ENCODE peak calls at places on chromosomes 1 and 21, in five cellular contexts. R is Panc1; W is tibial nerve; G is CD8-positive, alpha-beta memory T cell; I is CD8-positive, alpha-beta T cell. Y is an unnamed sample.

GRCh38 chr1:15966081-15966955 is 9.6 kb downstream of the ZBTB17 start:
- DNase-seq in R (no peak), G (peak; percentile 63), W (peak; percentile 40), I (peak; percentile 30), Y (no peak)

GRCh38 chr1:69315416-69315815 is 252.3 kb upstream of the LRRC7 start:
- DNase-seq in G (no peak), I (no peak), R (no peak), W (no peak), Y (no peak)

GRCh38 chr1:94541175-94542087 is at the start of gene F3:
- DNase-seq in G (peak; percentile 52), R (no peak), I (peak; percentile 37), W (peak; percentile 85), Y (peak; percentile 77)

GRCh38 chr1:10899490-10900264 is 103.2 kb upstream of the CASZ1 start:
- DNase-seq in W (no peak), I (no peak), R (no peak), G (no peak), Y (no peak)

GRCh38 chr21:33367309-33367973 is 35.8 kb upstream of the IFNGR2 start:
- DNase-seq in W (no peak), G (no peak), I (no peak), R (no peak), Y (no peak)

GRCh38 chr1:75950176-75950575 is 18.0 kb upstream of the ASB17 start:
- DNase-seq in I (no peak), W (no peak), G (no peak), R (no peak), Y (no peak)

GRCh38 chr1:213277036-213277435 is 226.0 kb downstream of the RPS6KC1 start:
- DNase-seq in W (no peak), G (no peak), I (no peak), R (no peak), Y (no peak)

GRCh38 chr1:201551877-201552731 is 13.2 kb downstream of the NAV1 start:
- DNase-seq in I (no peak), R (no peak), W (no peak), G (no peak), Y (no peak)

GRCh38 chr1:28518745-28519341 is 13.0 kb downstream of the RCC1 start:
- DNase-seq in I (no peak), G (peak; percentile 51), R (no peak), W (no peak), Y (no peak)

GRCh38 chr1:228060458-228061190 is 21.9 kb upstream of the ARF1 start:
- DNase-seq in W (no peak), I (no peak), G (peak; percentile 43), R (no peak), Y (no peak)

DNA sequence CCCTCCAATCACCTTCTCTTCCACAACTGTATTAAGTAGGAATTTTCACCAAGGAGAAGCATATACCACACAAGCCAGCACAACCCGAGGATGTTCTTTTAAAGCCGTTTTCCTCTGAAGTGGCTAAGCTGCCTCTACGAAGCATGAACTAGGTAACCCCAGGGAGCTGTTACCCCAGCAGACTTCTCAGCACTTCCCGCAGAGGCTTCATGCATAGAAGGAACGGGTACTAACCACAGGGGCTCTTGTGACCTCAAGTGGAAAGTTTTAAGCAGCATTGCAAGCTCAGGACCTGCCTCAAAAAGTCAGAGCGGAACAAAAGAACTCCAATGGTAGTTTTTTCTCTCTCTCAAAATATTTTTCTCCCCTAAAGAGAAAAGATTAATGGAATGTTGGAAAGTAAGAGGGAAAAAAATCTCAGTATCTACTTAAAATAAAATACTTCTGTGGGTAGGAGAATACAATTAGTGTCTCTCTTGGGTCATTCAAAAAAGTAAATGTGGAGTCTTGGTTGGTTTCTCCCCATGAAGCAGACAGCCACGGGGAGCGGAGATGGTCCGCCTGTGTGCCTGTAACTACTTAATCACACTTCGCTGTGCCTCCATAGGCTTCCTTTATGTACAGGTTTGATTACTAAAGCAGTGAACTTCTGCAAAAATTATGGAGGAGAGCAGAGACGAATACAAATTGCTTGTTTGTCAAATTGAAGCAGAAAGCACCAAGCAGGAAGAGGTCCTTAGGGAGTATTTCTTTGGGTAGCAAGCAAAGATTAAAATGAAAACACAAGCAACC is 40.9 kb downstream of the STX6 start:
- DNase-seq in G (peak; percentile 50), R (no peak), W (no peak), I (peak; percentile 7), Y (no peak)
- H3K36me3 ChIP-seq in G (peaks cover 7% of the 10 kb centered on the region), R (no peaks in the 10 kb centered on the region), W (no peaks in the 10 kb centered on the region), I (peaks cover 15% of the 10 kb centered on the region), Y (no peaks in the 10 kb centered on the region)

DNA sequence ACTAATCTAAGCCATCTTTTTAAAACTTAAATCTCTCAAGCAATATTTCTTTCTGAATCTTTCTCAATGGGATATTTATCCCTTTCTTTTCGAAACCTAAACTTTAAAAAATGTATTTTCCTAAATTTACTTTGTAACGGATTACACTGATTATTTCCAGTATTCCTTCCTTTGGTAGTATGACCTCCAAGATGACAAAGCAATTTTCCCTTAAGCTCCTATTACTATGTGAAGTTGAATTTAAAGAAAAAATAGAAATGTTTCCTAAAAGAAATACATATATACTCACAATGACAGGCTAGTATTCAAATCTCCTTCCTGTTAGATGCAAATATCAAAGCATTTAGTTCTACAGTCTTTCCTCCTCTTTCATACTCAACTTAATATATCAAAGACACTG is 15.8 kb downstream of the SCAF4 start:
- DNase-seq in W (no peak), I (no peak), G (no peak), R (no peak), Y (no peak)
- H3K4me3 ChIP-seq in W (no peak overlapping the region), I (no peak overlapping the region), G (no peak overlapping the region), R (no peak overlapping the region), Y (no peak overlapping the region)

GRCh38 chr1:19340387-19340937 is 28.3 kb downstream of the SLC66A1 start:
- DNase-seq in G (no peak), W (no peak), R (no peak), I (no peak), Y (no peak)
- H3K36me3 ChIP-seq in G (peaks cover 38% of the 10 kb centered on the region), W (peaks cover 8% of the 10 kb centered on the region), R (peaks cover 5% of the 10 kb centered on the region), I (peaks cover 49% of the 10 kb centered on the region), Y (no peaks in the 10 kb centered on the region)

GRCh38 chr1:211935448-211935970 is 99.8 kb downstream of the INTS7 start:
- DNase-seq in R (no peak), W (no peak), G (no peak), I (no peak), Y (no peak)

GRCh38 chr1:211939876-211940468 is 95.4 kb downstream of the INTS7 start:
- DNase-seq in W (no peak), I (no peak), G (no peak), R (no peak), Y (no peak)

GRCh38 chr1:211942583-211942982 is 92.8 kb downstream of the INTS7 start:
- DNase-seq in I (no peak), W (no peak), G (no peak), R (no peak), Y (no peak)

GRCh38 chr1:211934315-211934714 is 101.0 kb downstream of the INTS7 start:
- DNase-seq in W (no peak), R (no peak), I (no peak), G (no peak), Y (no peak)

DNA sequence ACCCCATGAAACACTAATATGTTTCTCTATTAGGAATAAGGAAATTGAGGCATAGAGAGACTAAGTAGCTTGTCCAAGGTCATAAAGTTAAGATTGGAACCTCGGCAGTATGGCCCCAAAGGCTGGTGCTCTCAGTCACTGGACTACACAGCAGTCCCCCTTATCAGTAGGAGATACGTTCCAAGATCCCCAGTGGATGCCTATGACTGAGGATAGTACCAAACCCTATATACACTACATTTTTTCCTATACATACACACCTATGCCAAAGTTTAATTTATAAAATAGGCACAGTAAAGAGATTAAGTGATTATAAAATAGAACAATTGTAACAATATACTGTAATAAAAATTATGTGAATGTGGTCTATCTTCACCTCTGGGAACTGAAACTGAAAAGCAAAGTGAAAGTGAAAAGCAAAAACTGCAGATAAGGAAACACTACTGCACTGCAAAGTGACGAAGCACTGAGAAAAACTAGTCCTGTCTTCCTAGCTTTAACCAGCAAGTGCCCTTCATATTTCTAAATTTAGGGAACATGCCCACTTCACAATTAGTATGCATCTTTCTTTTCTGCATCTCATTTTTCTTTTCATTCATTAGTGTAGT is 96.8 kb downstream of the INTS7 start:
- DNase-seq in R (no peak), W (no peak), G (no peak), I (no peak), Y (no peak)
- H3K4me3 ChIP-seq in R (no peak overlapping the region), W (peak overlapping the region; percentile 7), G (peak overlapping the region; percentile 42), I (peak overlapping the region; percentile 34), Y (no peak overlapping the region)

GRCh38 chr1:244860078-244860477 is 4.3 kb downstream of the HNRNPU start:
- DNase-seq in G (no peak), I (no peak), R (no peak), W (no peak), Y (peak; percentile 30)

GRCh38 chr1:244862699-244863490 is 1.4 kb downstream of the HNRNPU start:
- DNase-seq in G (peak; percentile 97), W (peak; percentile 97), I (peak; percentile 98), R (peak; percentile 48), Y (peak; percentile 98)

GRCh38 chr1:244861683-244862082 is 2.7 kb downstream of the HNRNPU start:
- DNase-seq in W (no peak), R (no peak), G (no peak), I (no peak), Y (no peak)

GRCh38 chr1:244862354-244862698 is 2.0 kb downstream of the HNRNPU start:
- DNase-seq in W (no peak), G (no peak), I (no peak), R (no peak), Y (no peak)

GRCh38 chr1:244860914-244861610 is 3.3 kb downstream of the HNRNPU start:
- DNase-seq in G (no peak), I (no peak), R (no peak), W (no peak), Y (no peak)
- H3K36me3 ChIP-seq in G (peaks cover 57% of the 10 kb centered on the region), I (peaks cover 47% of the 10 kb centered on the region), R (peaks cover 63% of the 10 kb centered on the region), W (peaks cover 30% of the 10 kb centered on the region), Y (peaks cover 48% of the 10 kb centered on the region)

GRCh38 chr1:230212405-230212936 is 145.4 kb downstream of the GALNT2 start:
- DNase-seq in I (no peak), R (no peak), G (no peak), W (no peak), Y (no peak)
- H3K4me3 ChIP-seq in I (no peak overlapping the region), R (no peak overlapping the region), G (no peak overlapping the region), W (no peak overlapping the region), Y (no peak overlapping the region)

GRCh38 chr1:161165742-161166668 is at the start of gene PPOX:
- DNase-seq in W (peak; percentile 97), G (peak; percentile 97), R (peak; percentile 94), I (peak; percentile 87), Y (peak; percentile 98)
- H3K36me3 ChIP-seq in W (peaks cover 3% of the 10 kb centered on the region), G (peaks cover 22% of the 10 kb centered on the region), R (peaks cover 4% of the 10 kb centered on the region), I (peaks cover 12% of the 10 kb centered on the region), Y (peaks cover 5% of the 10 kb centered on the region)

DNA sequence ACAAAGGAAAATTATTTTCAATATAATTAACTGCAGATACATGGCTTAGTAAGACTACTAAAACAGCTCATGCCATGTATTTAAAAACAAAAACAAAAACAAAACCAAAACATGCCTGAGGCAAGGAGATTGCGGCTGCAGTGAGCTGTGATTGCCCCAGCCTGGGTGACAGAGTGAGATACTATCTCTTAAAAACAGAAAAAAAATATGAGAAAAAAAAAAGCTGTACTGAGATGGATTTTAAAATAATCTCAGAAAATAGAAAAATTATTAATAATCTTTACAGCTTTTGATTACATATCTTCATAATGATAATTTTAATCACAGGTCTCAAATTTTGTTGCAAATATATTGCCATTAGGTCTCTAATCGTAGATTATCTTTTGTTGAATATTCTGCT is 24.0 kb upstream of the LIN9 start:
- DNase-seq in R (no peak), G (no peak), I (no peak), W (no peak), Y (no peak)
- H3K4me3 ChIP-seq in R (peak overlapping the region; percentile 16), G (no peak overlapping the region), I (no peak overlapping the region), W (no peak overlapping the region), Y (no peak overlapping the region)